ENCODE peak calls at places on chromosomes 11 and 22, in ten cellular contexts. O is stomach, X is Caco-2, L is A673, P is endodermal cell, Y is gastrocnemius medialis, V is esophagus squamous epithelium, H is psoas muscle, D is colonic mucosa, W is pancreas. N is an unnamed sample.

GRCh38 chr11:17328856-17329490 is 22.6 kb upstream of the NCR3LG1 start:
- DNase-seq in W (peak; percentile 28), X (no peak), O (peak; percentile 46), V (no peak), P (peak; percentile 69), D (no peak), H (no peak), Y (no peak), L (no peak), N (no peak)

GRCh38 chr11:112106070-112106469 is 19.4 kb downstream of the SDHD start:
- DNase-seq in V (no peak), D (no peak), O (no peak), L (no peak), Y (no peak), X (no peak), H (no peak), W (no peak), P (no peak), N (no peak)

GRCh38 chr11:124762077-124762623 is at the start of gene ESAM:
- DNase-seq in X (peak; percentile 86), Y (no peak), O (peak; percentile 76), P (peak; percentile 81), V (no peak), D (peak; percentile 84), L (no peak), W (peak; percentile 33), H (peak; percentile 41), N (no peak)

GRCh38 chr22:32477608-32478007 is 3.0 kb downstream of the FBXO7 start:
- DNase-seq in H (no peak), Y (no peak), X (no peak), D (no peak), W (no peak), V (no peak), L (no peak), P (no peak), O (no peak), N (no peak)

GRCh38 chr22:48713266-48714205 is 1114.1 kb downstream of the BRD1 start:
- DNase-seq in V (no peak), P (peak; percentile 35), D (no peak), W (no peak), H (no peak), L (no peak), O (no peak), X (no peak), Y (no peak), N (no peak)

GRCh38 chr11:102849319-102849718 is 5.9 kb upstream of the MMP3 start:
- DNase-seq in H (no peak), X (no peak), P (no peak), D (no peak), V (no peak), O (no peak), W (no peak), Y (no peak), L (no peak), N (no peak)

GRCh38 chr11:46278387-46279173 is 1.1 kb downstream of the CREB3L1 start:
- DNase-seq in V (no peak), P (peak; percentile 91), X (peak; percentile 74), O (peak; percentile 80), D (peak; percentile 93), L (peak; percentile 72), Y (no peak), H (peak; percentile 58), W (peak; percentile 72), N (no peak)

GRCh38 chr11:17102447-17102846 is 25.0 kb upstream of the RPS13 start:
- DNase-seq in W (no peak), X (no peak), H (no peak), P (no peak), O (no peak), V (no peak), D (no peak), Y (no peak), L (no peak), N (no peak)

GRCh38 chr11:128361451-128362020 is 225.8 kb downstream of the ETS1 start:
- DNase-seq in D (no peak), P (no peak), O (peak; percentile 51), H (no peak), L (no peak), X (no peak), W (peak; percentile 25), V (no peak), Y (no peak), N (no peak)

GRCh38 chr11:68090706-68091105 is 30.5 kb downstream of the CHKA start:
- DNase-seq in P (no peak), W (no peak), Y (peak; percentile 10), L (no peak), V (no peak), H (no peak), D (peak; percentile 61), O (no peak), X (no peak), N (no peak)

GRCh38 chr11:117497206-117497951 is 169.7 kb downstream of the CEP164 start:
- DNase-seq in L (no peak), X (no peak), H (no peak), V (no peak), Y (no peak), P (no peak), O (no peak), W (no peak), D (no peak), N (no peak)

GRCh38 chr11:104380358-104380757 is 216.4 kb upstream of the PDGFD start:
- DNase-seq in X (no peak), D (no peak), V (no peak), L (no peak), H (no peak), O (no peak), Y (no peak), W (no peak), P (no peak), N (no peak)

GRCh38 chr11:121366970-121367369 is 74.4 kb downstream of the SC5D start:
- DNase-seq in H (no peak), P (no peak), X (no peak), O (no peak), D (no peak), Y (no peak), V (no peak), W (no peak), L (peak; percentile 78), N (no peak)

GRCh38 chr11:97461934-97462333 is 1072.1 kb downstream of the JRKL start:
- DNase-seq in V (no peak), O (no peak), H (no peak), X (no peak), Y (no peak), L (no peak), D (no peak), P (no peak), W (no peak), N (no peak)

GRCh38 chr11:12402027-12402426 is 24.7 kb downstream of the PARVA start:
- DNase-seq in L (no peak), X (no peak), W (no peak), V (no peak), D (no peak), P (peak; percentile 49), H (no peak), O (no peak), Y (no peak), N (no peak)

GRCh38 chr11:31807791-31808074 is 3.4 kb downstream of the PAX6 start:
- DNase-seq in V (no peak), Y (no peak), H (no peak), L (no peak), P (no peak), X (no peak), D (no peak), O (no peak), W (no peak), N (no peak)
- H3K4me1 ChIP-seq in V (peaks cover 45% of the 10 kb centered on the region), Y (peaks cover 44% of the 10 kb centered on the region), H (peaks cover 48% of the 10 kb centered on the region), L (peaks cover 34% of the 10 kb centered on the region), P (peaks cover 18% of the 10 kb centered on the region), X (peaks cover 20% of the 10 kb centered on the region), D (peaks cover 33% of the 10 kb centered on the region), O (peaks cover 51% of the 10 kb centered on the region), W (peaks cover 4% of the 10 kb centered on the region), N (peaks cover 72% of the 10 kb centered on the region)

DNA sequence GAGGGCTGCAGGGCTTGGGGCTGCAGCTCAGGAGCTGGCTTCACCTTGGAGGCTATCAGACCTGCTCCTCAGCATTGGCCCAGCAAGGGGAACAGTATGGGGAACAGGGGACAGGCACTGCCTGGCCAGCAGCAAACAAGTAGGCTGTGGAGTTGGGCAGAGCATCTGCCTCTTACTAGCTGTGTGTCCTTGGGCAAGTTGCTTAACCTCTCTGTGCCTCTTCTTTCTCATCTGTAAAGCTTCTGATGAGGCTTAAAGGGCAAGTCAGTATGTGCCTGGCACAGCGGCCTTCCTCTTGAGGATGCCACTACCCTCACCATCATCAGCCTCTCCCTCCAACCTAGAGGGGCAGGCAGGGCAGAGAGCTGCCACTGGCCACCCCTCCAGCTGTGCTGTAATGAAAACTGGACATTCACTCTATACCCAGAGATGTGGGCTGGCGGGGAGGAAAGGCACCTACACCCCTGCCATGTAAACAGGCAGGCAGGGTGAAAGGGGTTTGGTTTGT is 7.5 kb upstream of the CDKN1C start:
- DNase-seq in O (no peak), Y (no peak), L (no peak), X (no peak), D (no peak), V (no peak), H (no peak), P (no peak), W (no peak), N (no peak)
- TF ChIP-seq CTCF in O (no peak), Y (no peak), L (no peak), X (no peak), D (no peak), V (no peak), H (no peak), P (no peak), W (no peak), N (no peak)

GRCh38 chr11:32434387-32435151 is 770 bp downstream of the WT1 start:
- DNase-seq in O (no peak), V (no peak), D (no peak), P (peak; percentile 85), L (no peak), X (peak; percentile 69), Y (no peak), H (no peak), W (no peak), N (no peak)
- H3K27me3 ChIP-seq in O (peaks cover 100% of the 10 kb centered on the region), V (peaks cover 100% of the 10 kb centered on the region), D (peaks cover 94% of the 10 kb centered on the region), P (peaks cover 98% of the 10 kb centered on the region), L (peaks cover 98% of the 10 kb centered on the region), X (no peaks in the 10 kb centered on the region), Y (peaks cover 73% of the 10 kb centered on the region), H (peaks cover 4% of the 10 kb centered on the region), W (no peaks in the 10 kb centered on the region), N (peaks cover 100% of the 10 kb centered on the region)

GRCh38 chr11:10777806-10778205 is 26.8 kb downstream of the CTR9 start:
- DNase-seq in Y (no peak), P (no peak), X (no peak), L (no peak), W (no peak), O (no peak), V (no peak), H (no peak), D (no peak), N (no peak)

GRCh38 chr11:10779086-10779485 is 28.0 kb downstream of the CTR9 start:
- DNase-seq in Y (no peak), P (no peak), H (no peak), L (no peak), O (no peak), X (no peak), W (no peak), D (no peak), V (no peak), N (no peak)

GRCh38 chr11:10780040-10780439 is 28.7 kb downstream of the EIF4G2 start:
- DNase-seq in X (no peak), D (no peak), O (no peak), L (no peak), W (no peak), H (no peak), V (no peak), Y (no peak), P (no peak), N (no peak)

GRCh38 chr11:10778217-10778970 is 27.3 kb downstream of the CTR9 start:
- DNase-seq in X (no peak), O (no peak), H (peak; percentile 76), W (no peak), P (no peak), L (no peak), V (no peak), Y (peak; percentile 18), D (no peak), N (peak; percentile 18)

GRCh38 chr11:10777393-10777793 is 26.3 kb downstream of the CTR9 start:
- DNase-seq in P (no peak), D (no peak), L (no peak), Y (no peak), H (no peak), O (peak; percentile 42), X (no peak), W (no peak), V (no peak), N (no peak)
- H3K4me1 ChIP-seq in P (no peaks in the 10 kb centered on the region), D (no peaks in the 10 kb centered on the region), L (no peaks in the 10 kb centered on the region), Y (peaks cover 11% of the 10 kb centered on the region), H (peaks cover 8% of the 10 kb centered on the region), O (no peaks in the 10 kb centered on the region), X (no peaks in the 10 kb centered on the region), W (no peaks in the 10 kb centered on the region), V (no peaks in the 10 kb centered on the region), N (no peaks in the 10 kb centered on the region)